ENCODE peak calls at places on chromosome 18, in five cellular contexts. Y is HFF-Myc, A is AG09309, W is Panc1, S is MM.1S. J is an unnamed sample.

GRCh38 chr18:21177742-21178305 is 64.2 kb upstream of the GREB1L start:
- DNase-seq in Y (no peak), A (no peak), W (no peak), S (no peak), J (no peak)

GRCh38 chr18:11906926-11907874 is 917 bp downstream of the MPPE1 start:
- DNase-seq in Y (no peak), A (no peak), W (no peak), S (no peak), J (no peak)

GRCh38 chr18:46264255-46264654 is 160.1 kb downstream of the HAUS1 start:
- DNase-seq in Y (no peak), A (no peak), W (no peak), S (no peak), J (peak)

GRCh38 chr18:42514522-42514921 is 559.5 kb downstream of the PIK3C3 start:
- DNase-seq in Y (no peak), A (no peak), W (no peak), S (no peak), J (no peak)

GRCh38 chr18:12463191-12463590 is 55.5 kb downstream of the PRELID3A start:
- DNase-seq in Y (no peak), A (no peak), W (no peak), S (no peak), J (no peak)

GRCh38 chr18:41266616-41267015 is 688.4 kb upstream of the PIK3C3 start:
- DNase-seq in Y (no peak), A (no peak), W (no peak), S (no peak), J (no peak)

GRCh38 chr18:5678779-5679406 is 135.1 kb upstream of the EPB41L3 start:
- DNase-seq in Y (no peak), A (no peak), W (no peak), S (no peak), J (no peak)

GRCh38 chr18:58152891-58153290 is 108.9 kb downstream of the NEDD4L start:
- DNase-seq in Y (no peak), A (no peak), W (no peak), S (no peak), J (no peak)

GRCh38 chr18:14189858-14190257 is 57.6 kb upstream of the ZNF519 start:
- DNase-seq in Y (no peak), A (peak), W (peak), S (no peak), J (no peak)

GRCh38 chr18:3248062-3248669 is 565 bp downstream of the MYL12A start:
- DNase-seq in Y (no peak), A (no peak), W (no peak), S (peak), J (peak)

GRCh38 chr18:55489742-55490055 is 98.3 kb downstream of the TCF4 start:
- DNase-seq in Y (peak), A (no peak), W (no peak), S (peak), J (peak)

GRCh38 chr18:7038330-7038846 is 79.2 kb downstream of the LAMA1 start:
- DNase-seq in Y (peak), A (peak), W (peak), S (peak), J (no peak)

GRCh38 chr18:7532942-7533341 is 34.2 kb upstream of the PTPRM start:
- DNase-seq in Y (no peak), A (no peak), W (no peak), S (no peak), J (no peak)

GRCh38 chr18:68733693-68734092 is 18.8 kb upstream of the TMX3 start:
- DNase-seq in Y (no peak), A (no peak), W (no peak), S (no peak), J (no peak)

GRCh38 chr18:37419272-37419671 is 146.3 kb downstream of the CELF4 start:
- DNase-seq in Y (no peak), A (no peak), W (no peak), S (no peak), J (no peak)

GRCh38 chr18:45689386-45689785 is 34.6 kb upstream of the SLC14A1 start:
- DNase-seq in Y (no peak), A (no peak), W (no peak), S (no peak), J (no peak)

GRCh38 chr18:58319719-58320118 is 275.7 kb downstream of the NEDD4L start:
- DNase-seq in Y (no peak), A (no peak), W (no peak), S (no peak), J (no peak)

GRCh38 chr18:77422974-77423373 is 173.3 kb downstream of the GALR1 start:
- DNase-seq in Y (no peak), A (no peak), W (no peak), S (no peak), J (no peak)

GRCh38 chr18:7755753-7756475 is 188.8 kb downstream of the PTPRM start:
- DNase-seq in Y (no peak), A (no peak), W (no peak), S (no peak), J (no peak)

GRCh38 chr18:7116001-7116831 is 1.4 kb downstream of the LAMA1 start:
- DNase-seq in Y (no peak), A (no peak), W (no peak), S (no peak), J (no peak)

GRCh38 chr18:6763524-6763923 is 34.0 kb downstream of the ARHGAP28 start:
- DNase-seq in Y (no peak), A (no peak), W (no peak), S (no peak), J (no peak)

GRCh38 chr18:12819822-12820221 is 64.2 kb downstream of the PTPN2 start:
- DNase-seq in Y (no peak), A (no peak), W (no peak), S (no peak), J (no peak)

GRCh38 chr18:2356906-2357305 is 214.4 kb downstream of the METTL4 start:
- DNase-seq in Y (no peak), A (no peak), W (no peak), S (no peak), J (no peak)

GRCh38 chr18:73614812-73615211 is 532.8 kb downstream of the FBXO15 start:
- DNase-seq in Y (peak), A (peak), W (no peak), S (no peak), J (no peak)

GRCh38 chr18:45340884-45341283 is 274.4 kb upstream of the SLC14A2 start:
- DNase-seq in Y (no peak), A (no peak), W (no peak), S (no peak), J (no peak)

GRCh38 chr18:63980027-63980426 is 10.1 kb downstream of the SERPINB8 start:
- DNase-seq in Y (no peak), A (no peak), W (no peak), S (no peak), J (no peak)
- H3K4me3 ChIP-seq in Y (no peak), A (peak), W (no peak), S (peak), J (no peak)

GRCh38 chr18:27185025-27185763 is at the start of gene CHST9:
- DNase-seq in Y (no peak), A (no peak), W (no peak), S (no peak), J (no peak)
- H3K4me3 ChIP-seq in Y (no peak), A (no peak), W (peak), S (peak), J (no peak)

DNA sequence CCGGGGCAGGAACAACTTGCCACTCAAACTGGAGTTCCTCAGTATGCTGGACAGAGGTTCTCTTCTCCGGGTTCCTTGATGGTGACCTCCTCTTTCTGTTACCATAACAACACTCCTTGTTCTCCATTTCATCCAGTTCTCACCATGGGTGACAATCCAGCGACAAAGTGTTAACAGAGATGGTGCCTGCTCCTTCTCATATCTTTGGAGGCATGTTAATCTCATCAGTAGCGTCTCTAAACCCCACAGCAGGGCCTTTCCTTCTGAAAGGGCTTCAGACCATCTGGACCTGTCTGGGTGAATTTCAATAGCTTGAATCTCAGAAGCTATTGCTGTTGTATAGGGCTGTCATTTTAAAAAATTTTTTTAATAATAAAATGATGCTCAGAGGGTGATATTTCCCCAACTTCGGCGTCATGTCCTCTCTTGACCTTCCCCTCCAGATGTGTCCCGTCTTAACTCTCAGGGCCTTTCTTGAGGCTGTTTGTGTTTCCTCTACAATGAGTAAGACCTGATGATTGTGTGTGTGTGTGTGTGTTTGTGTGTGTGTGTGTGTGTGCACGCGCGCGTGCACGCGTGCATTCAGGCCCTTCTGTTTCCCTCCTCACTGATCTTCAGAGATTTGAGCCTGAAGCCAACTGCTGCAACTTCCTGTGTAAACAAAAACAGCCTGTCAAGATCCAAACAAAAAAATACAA is 24.3 kb upstream of the CETN1 start:
- DNase-seq in Y (no peak), A (no peak), W (no peak), S (no peak), J (no peak)
- H3K4me3 ChIP-seq in Y (no peak), A (no peak), W (no peak), S (no peak), J (no peak)

GRCh38 chr18:52341617-52342381 is 1.8 kb downstream of the DCC start:
- DNase-seq in Y (no peak), A (no peak), W (no peak), S (no peak), J (no peak)

GRCh38 chr18:52348209-52348608 is 8.2 kb downstream of the DCC start:
- DNase-seq in Y (no peak), A (no peak), W (no peak), S (peak), J (peak)

GRCh38 chr18:52343731-52344340 is 3.8 kb downstream of the DCC start:
- DNase-seq in Y (no peak), A (no peak), W (no peak), S (no peak), J (no peak)

GRCh38 chr18:52343138-52343537 is 3.1 kb downstream of the DCC start:
- DNase-seq in Y (no peak), A (no peak), W (no peak), S (peak), J (peak)

DNA sequence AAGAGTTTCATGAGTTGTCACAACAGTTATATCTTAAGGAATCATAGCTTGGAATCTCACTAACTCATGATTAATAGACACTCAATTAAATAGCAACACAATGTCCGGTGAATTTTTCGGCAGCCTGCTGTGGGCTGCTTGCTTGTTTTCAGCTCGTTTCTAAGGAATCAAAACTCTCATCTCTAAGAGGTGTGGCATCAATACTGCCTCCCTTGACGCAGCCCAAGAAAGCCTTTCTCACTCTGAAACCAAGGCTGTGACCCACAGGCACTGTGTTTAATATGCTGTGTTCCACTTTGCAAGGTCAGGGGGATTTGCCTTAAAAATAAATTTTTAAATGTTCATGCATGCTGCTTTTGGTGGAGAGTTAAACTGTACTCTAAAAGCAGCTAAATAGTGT is 5.4 kb downstream of the DCC start:
- DNase-seq in Y (no peak), A (no peak), W (no peak), S (no peak), J (peak)
- H3K4me3 ChIP-seq in Y (no peak), A (no peak), W (no peak), S (no peak), J (no peak)

DNA sequence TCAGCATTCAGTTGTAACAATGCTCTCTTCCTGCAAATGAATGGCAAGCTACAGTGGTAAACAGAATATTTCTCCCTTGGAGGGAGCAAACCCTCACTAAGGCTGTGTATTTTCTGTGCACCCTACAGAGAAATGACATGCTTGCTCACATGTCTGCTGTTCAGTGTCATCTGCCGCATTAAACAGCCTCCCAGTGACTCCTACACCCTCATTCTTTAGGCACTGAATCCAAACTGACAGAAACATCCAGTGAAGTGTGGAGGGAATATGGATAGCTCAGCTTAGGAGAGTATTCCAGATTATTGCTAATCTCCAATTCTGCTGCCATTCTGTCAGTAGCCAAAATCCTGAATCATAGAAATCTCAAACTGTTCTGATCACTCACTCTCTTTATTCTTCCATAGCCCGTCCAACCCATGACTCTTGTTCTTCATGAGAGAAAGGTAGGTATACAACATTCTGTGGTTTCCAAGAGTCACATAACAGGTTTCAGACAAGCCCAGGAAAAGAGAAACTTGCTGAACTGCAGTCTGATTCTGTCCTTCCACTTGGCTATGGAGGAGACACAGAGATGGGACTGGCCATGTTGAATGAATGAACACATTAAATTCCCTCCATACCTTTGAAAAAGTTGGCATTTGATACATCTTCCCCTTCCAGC is 880.0 kb upstream of the CELF4 start:
- DNase-seq in Y (no peak), A (no peak), W (no peak), S (no peak), J (no peak)
- H3K4me3 ChIP-seq in Y (no peak), A (no peak), W (no peak), S (no peak), J (no peak)

GRCh38 chr18:1094408-1094807 is 189.7 kb downstream of the ADCYAP1 start:
- DNase-seq in Y (peak), A (no peak), W (no peak), S (no peak), J (no peak)
- H3K4me3 ChIP-seq in Y (no peak), A (no peak), W (no peak), S (no peak), J (no peak)

GRCh38 chr18:23969664-23970063 is 44.9 kb upstream of the TTC39C start:
- DNase-seq in Y (no peak), A (no peak), W (no peak), S (no peak), J (no peak)
- H3K4me3 ChIP-seq in Y (no peak), A (no peak), W (no peak), S (no peak), J (no peak)

GRCh38 chr18:48590678-48591077 is 51.8 kb downstream of the CTIF start:
- DNase-seq in Y (peak), A (peak), W (no peak), S (no peak), J (no peak)

GRCh38 chr18:48594725-48595124 is 55.9 kb downstream of the CTIF start:
- DNase-seq in Y (no peak), A (no peak), W (no peak), S (no peak), J (no peak)

GRCh38 chr18:48592540-48592939 is 53.7 kb downstream of the CTIF start:
- DNase-seq in Y (no peak), A (no peak), W (no peak), S (no peak), J (no peak)

GRCh38 chr18:48595703-48596218 is 56.9 kb downstream of the CTIF start:
- DNase-seq in Y (no peak), A (no peak), W (no peak), S (no peak), J (no peak)

DNA sequence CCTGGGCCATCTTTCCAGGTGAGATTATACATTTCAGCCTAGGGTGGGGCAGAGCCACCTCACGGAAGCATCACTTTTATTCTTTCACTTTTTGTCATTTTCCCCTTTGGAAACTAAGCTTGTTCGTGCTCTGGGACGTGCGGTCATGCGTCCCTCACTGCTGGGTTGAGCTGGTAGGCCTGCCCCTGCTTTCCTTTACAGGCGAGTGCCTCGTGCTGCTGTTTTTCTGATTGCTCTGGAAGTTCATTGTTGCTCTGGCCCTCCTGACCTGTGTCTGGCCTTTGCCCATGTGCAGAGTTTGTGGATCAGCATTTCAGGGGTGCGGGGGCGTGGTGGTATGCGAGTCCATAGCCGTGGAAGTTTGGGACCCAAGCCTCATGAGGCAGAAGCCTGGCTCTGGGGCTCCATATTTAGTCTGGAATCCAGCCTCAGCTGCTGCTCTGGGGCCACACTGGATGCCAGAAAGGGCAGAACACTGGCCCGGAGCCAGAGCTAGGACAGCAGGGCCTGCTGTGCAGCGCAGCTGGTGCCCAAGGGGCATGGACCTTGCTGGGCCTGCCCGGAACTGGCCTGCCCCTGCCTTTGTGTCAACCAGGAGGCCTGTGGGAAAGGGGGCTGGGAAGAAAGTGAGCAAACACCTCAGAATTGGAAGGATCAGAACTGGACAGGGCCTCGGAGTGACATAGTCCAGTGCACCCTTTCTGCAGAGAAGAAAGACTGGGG is 51.1 kb downstream of the CTIF start:
- DNase-seq in Y (no peak), A (no peak), W (no peak), S (no peak), J (no peak)
- H3K4me3 ChIP-seq in Y (no peak), A (no peak), W (no peak), S (no peak), J (no peak)

GRCh38 chr18:10558967-10559298 is 33.1 kb downstream of the NAPG start:
- DNase-seq in Y (no peak), A (no peak), W (no peak), S (no peak), J (no peak)

GRCh38 chr18:10559566-10560456 is 34.0 kb downstream of the NAPG start:
- DNase-seq in Y (no peak), A (no peak), W (no peak), S (no peak), J (peak)

GRCh38 chr18:10562773-10563160 is 36.9 kb downstream of the NAPG start:
- DNase-seq in Y (no peak), A (no peak), W (no peak), S (no peak), J (no peak)

GRCh38 chr18:10558243-10558966 is 32.6 kb downstream of the NAPG start:
- DNase-seq in Y (no peak), A (no peak), W (no peak), S (no peak), J (peak)

GRCh38 chr18:10560457-10561045 is 34.7 kb downstream of the NAPG start:
- DNase-seq in Y (peak), A (no peak), W (peak), S (peak), J (peak)
- H3K4me3 ChIP-seq in Y (no peak), A (peak), W (peak), S (no peak), J (peak)

J was measured in GM12865.